ENCODE peak calls at places on chromosome 20, in eight cellular contexts. C, X, O, G, E, H, W and N are unnamed samples.

GRCh38 chr20:23453944-23454543 is 1.4 kb upstream of the CST11 start:
- DNase-seq in O (no peak), G (no peak), H (no peak), X (no peak), C (no peak), E (no peak), W (no peak), N (no peak)

GRCh38 chr20:37480915-37481314 is 40.1 kb upstream of the NNAT start:
- DNase-seq in O (no peak), C (no peak), X (no peak), E (no peak), H (no peak), W (no peak), G (no peak), N (no peak)

GRCh38 chr20:33541074-33541473 is 51.2 kb downstream of the CBFA2T2 start:
- DNase-seq in W (no peak), G (no peak), E (no peak), X (no peak), H (no peak), O (no peak), C (no peak), N (no peak)

GRCh38 chr20:1254307-1254706 is 11.8 kb upstream of the SNPH start:
- DNase-seq in E (no peak), O (no peak), W (no peak), H (no peak), C (no peak), G (no peak), X (no peak), N (no peak)

GRCh38 chr20:48631114-48632016 is 196.4 kb downstream of the PREX1 start:
- DNase-seq in E (no peak), W (no peak), G (no peak), X (no peak), H (no peak), C (no peak), O (no peak), N (no peak)

GRCh38 chr20:43458422-43458924 is 777 bp downstream of the SRSF6 start:
- DNase-seq in X (no peak), O (no peak), H (no peak), E (no peak), C (no peak), G (no peak), W (no peak), N (no peak)

GRCh38 chr20:3168829-3169590 is 4.3 kb downstream of the LZTS3 start:
- DNase-seq in C (no peak), W (no peak), X (no peak), O (no peak), E (no peak), H (no peak), G (no peak), N (no peak)

GRCh38 chr20:35283441-35284266 is 918 bp downstream of the EIF6 start:
- DNase-seq in X (no peak), C (no peak), E (no peak), G (no peak), O (no peak), H (no peak), W (peak), N (no peak)

GRCh38 chr20:23207826-23208555 is 121.9 kb upstream of the CD93 start:
- DNase-seq in H (no peak), C (no peak), O (no peak), X (no peak), W (no peak), E (no peak), G (no peak), N (no peak)

GRCh38 chr20:42125426-42125825 is 507.2 kb upstream of the CHD6 start:
- DNase-seq in E (no peak), O (no peak), C (no peak), X (no peak), H (no peak), W (no peak), G (no peak), N (no peak)

GRCh38 chr20:775679-776135 is 7.4 kb upstream of the SLC52A3 start:
- DNase-seq in X (peak), G (no peak), H (no peak), O (peak), C (no peak), W (peak), E (peak), N (no peak)

GRCh38 chr20:6418732-6419131 is 295.9 kb upstream of the FERMT1 start:
- DNase-seq in O (no peak), W (no peak), E (no peak), C (no peak), X (no peak), H (no peak), G (no peak), N (no peak)

GRCh38 chr20:57260065-57260958 is 6.1 kb downstream of the BMP7 start:
- DNase-seq in X (no peak), O (no peak), G (no peak), W (no peak), C (no peak), E (no peak), H (no peak), N (no peak)

GRCh38 chr20:53922901-53923314 is 147.5 kb downstream of the BCAS1 start:
- DNase-seq in X (no peak), H (no peak), E (no peak), O (no peak), G (peak), W (no peak), C (no peak), N (no peak)

GRCh38 chr20:33653218-33653899 is 8.8 kb upstream of the C20orf144 start:
- DNase-seq in E (peak), G (peak), X (peak), H (peak), C (peak), O (peak), W (no peak), N (no peak)

GRCh38 chr20:3908667-3909066 is 19.5 kb downstream of the PANK2 start:
- DNase-seq in C (peak), H (no peak), W (no peak), E (no peak), G (no peak), O (no peak), X (no peak), N (no peak)

GRCh38 chr20:10573273-10573950 is 100.4 kb downstream of the JAG1 start:
- DNase-seq in H (no peak), O (no peak), G (no peak), W (no peak), C (no peak), E (no peak), X (no peak), N (no peak)

GRCh38 chr20:7926767-7927166 is 13.5 kb downstream of the HAO1 start:
- DNase-seq in X (no peak), C (no peak), O (peak), H (no peak), G (peak), E (no peak), W (no peak), N (no peak)

DNA sequence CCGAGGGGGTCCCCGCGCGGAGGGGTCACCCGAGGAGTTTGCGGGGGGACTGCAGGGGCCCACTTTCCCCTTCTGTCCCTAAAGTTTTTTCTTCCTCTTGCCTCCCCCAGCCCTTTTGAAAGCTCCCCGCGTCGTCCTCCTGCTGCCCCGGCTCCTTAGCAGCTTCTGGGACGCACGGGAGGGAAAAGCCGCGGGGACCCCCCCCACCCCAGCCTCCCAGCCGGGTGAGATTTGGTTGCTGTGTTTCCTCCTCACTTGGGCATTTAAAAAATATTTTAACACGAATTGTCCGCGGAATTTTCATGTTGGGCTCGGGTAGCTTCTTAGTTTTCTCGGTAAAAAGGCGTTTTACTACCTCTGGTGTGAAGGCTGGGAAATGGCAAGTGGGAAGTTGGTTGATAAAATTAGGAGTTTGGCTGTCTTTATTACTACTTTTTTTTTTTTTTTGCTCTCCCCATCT is 614 bp downstream of the NCOA3 start:
- DNase-seq in H (peak), E (peak), O (no peak), X (peak), G (no peak), C (peak), W (no peak), N (no peak)
- H3K4me3 ChIP-seq in H (peak), E (peak), O (peak), X (peak), G (peak), C (peak), W (peak), N (peak)

DNA sequence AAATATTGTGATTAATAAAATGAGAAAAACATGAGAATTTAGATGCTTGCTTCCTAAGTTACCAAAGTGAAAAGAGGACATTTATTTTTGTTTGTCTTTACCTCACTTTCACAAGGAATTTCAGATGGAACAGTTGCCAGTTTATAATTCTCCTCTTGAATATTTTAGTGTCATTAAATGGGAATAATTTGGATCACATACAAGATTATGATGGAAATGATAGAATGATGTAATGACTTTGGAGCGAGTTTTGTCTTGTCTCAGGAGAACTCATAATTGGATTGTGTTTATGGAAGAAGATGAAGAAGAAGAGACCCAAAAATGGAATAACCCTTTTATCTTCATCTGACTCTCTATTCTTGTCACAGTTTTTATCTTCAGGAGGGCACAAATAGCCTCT is 172.9 kb upstream of the FLRT3 start:
- DNase-seq in C (no peak), E (no peak), O (no peak), G (no peak), X (no peak), H (no peak), W (no peak), N (no peak)
- TF ChIP-seq CTCF in C (no peak), E (no peak), O (no peak), G (no peak), X (no peak), H (no peak), W (no peak), N (no peak)

GRCh38 chr20:63036266-63036665 is 29.5 kb upstream of the BHLHE23 start:
- DNase-seq in C (no peak), W (no peak), H (no peak), E (no peak), X (peak), G (no peak), O (no peak), N (no peak)

GRCh38 chr20:63032026-63032800 is 25.4 kb upstream of the BHLHE23 start:
- DNase-seq in O (no peak), H (no peak), W (no peak), G (no peak), C (no peak), E (no peak), X (no peak), N (no peak)

GRCh38 chr20:63035284-63036185 is 28.8 kb upstream of the BHLHE23 start:
- DNase-seq in X (peak), C (no peak), H (no peak), W (no peak), E (no peak), O (no peak), G (no peak), N (no peak)

GRCh38 chr20:63032861-63033634 is 26.3 kb upstream of the BHLHE23 start:
- DNase-seq in C (no peak), O (no peak), E (no peak), W (no peak), X (peak), H (no peak), G (peak), N (no peak)

DNA sequence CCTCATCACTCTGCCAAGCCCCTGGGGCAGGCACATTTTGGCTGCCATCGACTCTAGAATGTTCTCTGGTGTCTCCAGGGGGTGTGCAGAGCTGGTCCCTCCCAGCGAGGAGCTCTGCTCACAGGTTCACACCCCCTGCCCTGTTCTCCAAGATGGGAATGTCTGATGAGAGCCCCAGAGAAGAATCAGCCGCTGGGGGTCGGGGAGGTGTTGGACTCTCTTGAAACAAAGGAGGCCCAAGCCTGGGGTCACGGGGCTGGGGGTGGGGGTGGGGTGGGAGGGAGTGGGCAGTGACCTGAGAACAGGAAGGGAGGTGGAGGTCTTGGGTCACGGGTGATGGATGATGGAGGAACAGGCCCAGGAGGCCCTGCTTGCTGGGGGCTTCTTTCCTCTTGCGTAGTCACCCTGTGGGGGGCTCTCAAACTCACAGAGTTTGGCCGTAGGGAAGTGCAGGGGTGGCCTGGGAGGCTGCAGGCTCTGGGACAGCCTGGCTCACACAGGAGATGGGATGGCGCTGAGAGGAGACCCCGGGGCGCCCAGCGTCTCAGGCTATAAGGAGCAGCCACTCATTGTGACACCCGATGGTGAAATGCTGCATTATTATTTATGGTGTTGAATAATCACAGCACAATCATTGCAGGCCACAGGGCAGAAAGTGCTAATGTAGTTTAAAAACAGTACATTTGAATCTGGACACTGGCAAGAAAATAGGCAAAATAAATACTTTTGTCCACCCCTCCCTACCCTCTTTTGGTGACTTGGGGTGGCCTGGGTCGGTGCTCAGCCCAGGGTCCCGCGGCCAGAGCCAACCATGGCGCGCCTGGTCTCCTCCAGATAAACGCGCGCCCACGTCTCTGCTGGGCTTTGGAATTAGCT is 27.1 kb upstream of the BHLHE23 start:
- DNase-seq in G (no peak), W (no peak), E (no peak), X (no peak), H (no peak), O (no peak), C (no peak), N (no peak)
- H3K4me3 ChIP-seq in G (no peak), W (no peak), E (no peak), X (no peak), H (no peak), O (no peak), C (no peak), N (no peak)

GRCh38 chr20:16125810-16126209 is 447.4 kb downstream of the KIF16B start:
- DNase-seq in X (no peak), G (no peak), O (no peak), W (no peak), C (no peak), E (no peak), H (no peak), N (no peak)
- TF ChIP-seq CTCF in X (no peak), G (no peak), O (no peak), W (no peak), C (no peak), E (no peak), H (no peak), N (no peak)

GRCh38 chr20:11918280-11918952 is 723 bp downstream of the BTBD3 start:
- DNase-seq in H (no peak), O (no peak), W (no peak), E (no peak), X (no peak), G (no peak), C (no peak), N (no peak)

GRCh38 chr20:11919571-11919970 is 1.9 kb downstream of the BTBD3 start:
- DNase-seq in E (no peak), H (no peak), X (no peak), O (no peak), G (no peak), W (no peak), C (no peak), N (no peak)

GRCh38 chr20:11920083-11920482 is 2.4 kb downstream of the BTBD3 start:
- DNase-seq in O (no peak), G (no peak), C (no peak), H (no peak), W (no peak), X (no peak), E (no peak), N (no peak)

GRCh38 chr20:11919046-11919445 is 1.4 kb downstream of the BTBD3 start:
- DNase-seq in C (peak), W (no peak), G (no peak), O (no peak), X (no peak), E (no peak), H (no peak), N (no peak)

GRCh38 chr20:11917663-11918062 is at the start of gene BTBD3:
- DNase-seq in E (peak), X (no peak), O (no peak), G (no peak), H (no peak), W (no peak), C (peak), N (no peak)
- H3K4me3 ChIP-seq in E (peak), X (no peak), O (no peak), G (no peak), H (peak), W (no peak), C (peak), N (no peak)